ENCODE peak calls at places on chromosomes 11 and 22, in four cellular contexts. E, D, K and M are unnamed samples.

GRCh38 chr11:68816917-68817419 is 24.7 kb downstream of the CPT1A start:
- DNase-seq in K (no peak), E (no peak), D (no peak), M (no peak)

GRCh38 chr11:125082611-125083311 is 19.7 kb downstream of the SLC37A2 start:
- DNase-seq in K (peak), D (no peak), E (no peak), M (no peak)

GRCh38 chr11:120547871-120548681 is 36.5 kb downstream of the GRIK4 start:
- DNase-seq in E (no peak), K (peak), D (no peak), M (no peak)

GRCh38 chr11:4187055-4187988 is 92.7 kb downstream of the RRM1 start:
- DNase-seq in E (peak), K (peak), D (peak), M (peak)

GRCh38 chr11:67298786-67299185 is 4.5 kb upstream of the SSH3 start:
- DNase-seq in K (no peak), E (no peak), D (no peak), M (no peak)

GRCh38 chr11:133570376-133570775 is 38.1 kb upstream of the OPCML start:
- DNase-seq in D (no peak), E (no peak), K (no peak), M (no peak)

GRCh38 chr11:3855808-3856491 is 486 bp downstream of the STIM1 start:
- DNase-seq in E (peak), D (peak), K (no peak), M (peak)

GRCh38 chr22:42646569-42647525 is 2.3 kb downstream of the CYB5R3 start:
- DNase-seq in K (no peak), D (peak), E (no peak), M (no peak)

GRCh38 chr11:132623496-132623895 is 908.8 kb downstream of the OPCML start:
- DNase-seq in E (no peak), D (no peak), K (no peak), M (no peak)

GRCh38 chr11:57547854-57548377 is 10.5 kb downstream of the SMTNL1 start:
- DNase-seq in K (no peak), D (no peak), E (no peak), M (no peak)

GRCh38 chr11:93020248-93021088 is 51.0 kb downstream of the MTNR1B start:
- DNase-seq in D (no peak), K (no peak), E (no peak), M (no peak)

GRCh38 chr11:44600739-44601416 is 35.4 kb downstream of the CD82 start:
- DNase-seq in K (no peak), E (no peak), D (no peak), M (no peak)

GRCh38 chr22:38631724-38632123 is 24.5 kb downstream of the FAM227A start:
- DNase-seq in K (no peak), D (no peak), E (no peak), M (no peak)

GRCh38 chr22:24146791-24147353 is 34.4 kb upstream of the SUSD2 start:
- DNase-seq in E (peak), D (no peak), K (peak), M (peak)

GRCh38 chr11:45921561-45922424 is 663 bp upstream of the LARGE2 start:
- DNase-seq in K (peak), D (peak), E (peak), M (peak)

GRCh38 chr11:89327885-89328284 is 150.2 kb downstream of the TYR start:
- DNase-seq in E (no peak), K (no peak), D (no peak), M (no peak)

GRCh38 chr11:59755701-59756495 is 722 bp downstream of the STX3 start:
- DNase-seq in K (peak), D (peak), E (peak), M (peak)

GRCh38 chr22:22208657-22209056 is 35.9 kb upstream of the VPREB1 start:
- DNase-seq in K (no peak), E (no peak), D (no peak), M (no peak)

GRCh38 chr11:77109236-77110019 is 6.8 kb downstream of the OMP start:
- DNase-seq in E (no peak), D (no peak), K (no peak), M (no peak)

GRCh38 chr11:80083561-80083960 is 642.7 kb upstream of the TENM4 start:
- DNase-seq in E (no peak), K (no peak), D (no peak), M (no peak)

GRCh38 chr11:8577791-8578581 is 16.0 kb downstream of the STK33 start:
- DNase-seq in E (no peak), D (no peak), K (no peak), M (no peak)

GRCh38 chr11:16613401-16614381 is 124.8 kb upstream of the C11orf58 start:
- DNase-seq in E (peak), K (peak), D (peak), M (peak)

GRCh38 chr11:108117746-108118371 is 3.5 kb upstream of the ACAT1 start:
- DNase-seq in D (peak), E (no peak), K (peak), M (no peak)

GRCh38 chr11:32331098-32331497 is 104.2 kb downstream of the WT1 start:
- DNase-seq in K (no peak), D (no peak), E (no peak), M (no peak)

GRCh38 chr11:125807909-125808308 is 20.0 kb downstream of the PATE3 start:
- DNase-seq in K (no peak), D (no peak), E (no peak), M (no peak)

GRCh38 chr22:24437820-24438328 is 10.5 kb downstream of the ADORA2A start:
- DNase-seq in K (peak), E (no peak), D (no peak), M (no peak)

GRCh38 chr11:102234779-102235439 is 82.4 kb upstream of the BIRC3 start:
- DNase-seq in K (no peak), E (no peak), D (no peak), M (no peak)

GRCh38 chr11:99325807-99326206 is 305.1 kb downstream of the CNTN5 start:
- DNase-seq in K (no peak), E (no peak), D (no peak), M (no peak)

GRCh38 chr11:82315093-82315492 is 418.6 kb downstream of the FAM181B start:
- DNase-seq in K (peak), E (peak), D (peak), M (peak)

GRCh38 chr11:69744435-69744834 is 30.7 kb downstream of the FGF4 start:
- DNase-seq in D (no peak), K (no peak), E (no peak), M (no peak)

GRCh38 chr22:47647181-47647580 is 884.7 kb downstream of the TBC1D22A start:
- DNase-seq in K (no peak), D (no peak), E (no peak), M (no peak)

GRCh38 chr22:38865201-38866023 is 6.6 kb downstream of the CBX6 start:
- DNase-seq in D (no peak), K (no peak), E (no peak), M (no peak)

GRCh38 chr11:60625262-60625661 is 74.2 kb upstream of the MS4A8 start:
- DNase-seq in D (peak), E (no peak), K (peak), M (peak)

GRCh38 chr11:86954288-86955110 is 696 bp downstream of the FZD4 start:
- DNase-seq in E (no peak), K (peak), D (peak), M (peak)

GRCh38 chr11:63920870-63921417 is 4.0 kb upstream of the RCOR2 start:
- DNase-seq in K (no peak), E (peak), D (peak), M (peak)

GRCh38 chr22:22099833-22100812 is 117.5 kb upstream of the TOP3B start:
- DNase-seq in K (no peak), E (no peak), D (peak), M (peak)

GRCh38 chr11:70737816-70738630 is 339.7 kb downstream of the CTTN start:
- DNase-seq in K (no peak), E (no peak), D (no peak), M (no peak)

GRCh38 chr11:135036488-135037297 is 624.7 kb upstream of the B3GAT1 start:
- DNase-seq in K (no peak), E (peak), D (peak), M (no peak)

GRCh38 chr22:38505595-38506117 is 455 bp downstream of the DDX17 start:
- DNase-seq in D (peak), K (peak), E (no peak), M (peak)

GRCh38 chr22:36359172-36359973 is 28.4 kb downstream of the MYH9 start:
- DNase-seq in E (no peak), K (no peak), D (no peak), M (no peak)

GRCh38 chr22:36358533-36359171 is 29.1 kb downstream of the MYH9 start:
- DNase-seq in E (no peak), D (no peak), K (no peak), M (no peak)

GRCh38 chr22:36355362-36355761 is 32.4 kb downstream of the MYH9 start:
- DNase-seq in K (no peak), E (no peak), D (no peak), M (no peak)

GRCh38 chr22:36355894-36356293 is 31.9 kb downstream of the MYH9 start:
- DNase-seq in K (no peak), E (no peak), D (no peak), M (no peak)

DNA sequence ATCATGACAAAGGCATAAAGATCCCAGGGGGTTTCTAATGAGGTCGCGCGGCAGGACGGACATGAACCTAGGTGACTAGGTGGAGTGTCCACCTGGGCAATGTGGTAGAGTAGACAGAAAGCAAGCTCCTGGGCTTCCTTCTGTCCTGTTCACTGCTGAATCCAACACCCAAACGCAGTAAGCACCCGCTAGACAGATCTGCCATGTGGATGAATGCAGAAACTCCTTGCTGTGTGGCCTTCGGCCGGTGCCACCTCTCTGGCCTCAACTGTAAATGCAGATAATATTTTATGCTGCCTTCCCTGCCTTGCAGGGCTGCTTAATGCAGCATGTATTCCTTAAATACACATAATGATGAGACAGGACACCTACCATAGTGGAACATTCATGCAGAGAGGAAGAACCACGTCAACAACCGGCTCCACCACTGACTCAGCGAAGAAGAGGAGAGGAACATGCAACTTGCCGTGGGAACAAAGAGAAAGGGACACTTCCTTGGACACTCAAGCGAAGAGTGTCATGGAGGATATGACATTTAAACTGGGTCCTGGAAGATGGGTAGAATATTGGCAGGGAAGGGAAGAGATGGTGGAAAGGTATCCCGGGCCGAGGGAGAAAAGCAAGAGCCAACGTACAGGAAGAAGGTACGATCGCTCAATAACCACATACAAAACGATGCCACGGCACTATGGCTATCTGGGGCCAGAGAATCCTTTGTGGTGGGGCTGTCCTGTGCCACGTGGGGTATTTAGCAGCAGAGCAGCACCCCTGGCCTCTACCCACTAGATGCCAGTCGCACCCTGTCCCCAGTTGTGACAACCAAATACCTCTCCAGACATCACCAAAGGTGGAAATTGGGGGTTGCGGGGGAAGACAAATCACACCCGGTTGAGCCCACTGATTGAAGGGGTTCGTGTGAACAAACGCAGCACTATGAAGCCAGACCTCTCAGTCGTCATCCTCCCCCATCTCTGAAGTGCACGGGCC is 30.8 kb downstream of the MYH9 start:
- DNase-seq in D (no peak), K (no peak), E (no peak), M (no peak)
- TF ChIP-seq TEAD4 in D (no peak), K (no peak), E (no peak), M (no peak)

GRCh38 chr22:48677621-48678020 is 1150.1 kb downstream of the BRD1 start:
- DNase-seq in D (no peak), E (no peak), K (no peak), M (no peak)

GRCh38 chr22:48675141-48675827 is 1152.4 kb downstream of the BRD1 start:
- DNase-seq in D (no peak), E (no peak), K (no peak), M (no peak)

GRCh38 chr22:48675828-48676145 is 1151.9 kb downstream of the BRD1 start:
- DNase-seq in K (no peak), D (no peak), E (no peak), M (no peak)

GRCh38 chr22:48677168-48677520 is 1150.5 kb downstream of the BRD1 start:
- DNase-seq in E (no peak), K (no peak), D (no peak), M (no peak)

GRCh38 chr22:48676266-48677167 is 1151.2 kb downstream of the BRD1 start:
- DNase-seq in K (no peak), E (no peak), D (no peak), M (no peak)
- TF ChIP-seq TEAD4 in K (no peak), E (no peak), D (no peak), M (no peak)

GRCh38 chr11:118914178-118914918 is 11.4 kb downstream of the BCL9L start:
- DNase-seq in K (no peak), D (no peak), E (no peak), M (no peak)

GRCh38 chr11:118913411-118914125 is 12.2 kb downstream of the BCL9L start:
- DNase-seq in K (no peak), D (no peak), E (no peak), M (no peak)

GRCh38 chr11:118911880-118912741 is 13.6 kb downstream of the BCL9L start:
- DNase-seq in D (peak), K (no peak), E (peak), M (peak)

GRCh38 chr11:118911113-118911879 is 14.4 kb downstream of the BCL9L start:
- DNase-seq in K (no peak), E (no peak), D (peak), M (no peak)

DNA sequence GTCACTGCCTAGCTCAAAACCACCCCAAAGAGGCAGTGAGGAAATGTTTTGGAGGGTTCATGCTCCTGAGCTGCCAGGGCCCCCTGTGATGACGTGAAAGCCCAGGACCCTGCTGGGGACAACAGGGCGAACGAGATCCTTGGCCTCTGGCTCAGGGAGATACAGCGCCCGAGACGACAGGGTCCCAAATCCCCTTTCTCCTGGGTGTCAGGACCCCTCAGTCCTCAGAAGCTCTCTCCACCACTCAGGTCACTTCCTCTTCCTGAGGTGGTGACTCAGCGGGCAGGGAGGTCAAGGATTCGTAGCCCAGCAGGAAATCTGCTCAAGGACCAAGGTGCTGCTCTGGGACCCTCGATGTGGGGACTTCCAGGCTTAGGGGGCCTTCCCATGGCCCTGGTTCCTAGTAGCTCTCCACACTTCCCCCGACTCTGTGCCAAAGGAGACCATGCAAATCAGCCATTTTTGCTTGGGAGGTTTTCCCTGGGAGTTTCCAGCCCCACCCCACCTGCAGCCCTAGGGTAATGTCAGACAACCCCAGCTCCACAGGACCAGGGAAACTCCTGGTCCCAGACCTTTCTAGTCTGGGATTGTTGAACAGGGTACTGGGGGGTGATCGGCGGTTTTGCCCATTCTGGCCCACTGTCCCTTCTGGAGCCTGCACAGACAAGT is 12.8 kb downstream of the BCL9L start:
- DNase-seq in E (no peak), D (peak), K (no peak), M (no peak)
- TF ChIP-seq TEAD4 in E (no peak), D (no peak), K (no peak), M (no peak)

DNA sequence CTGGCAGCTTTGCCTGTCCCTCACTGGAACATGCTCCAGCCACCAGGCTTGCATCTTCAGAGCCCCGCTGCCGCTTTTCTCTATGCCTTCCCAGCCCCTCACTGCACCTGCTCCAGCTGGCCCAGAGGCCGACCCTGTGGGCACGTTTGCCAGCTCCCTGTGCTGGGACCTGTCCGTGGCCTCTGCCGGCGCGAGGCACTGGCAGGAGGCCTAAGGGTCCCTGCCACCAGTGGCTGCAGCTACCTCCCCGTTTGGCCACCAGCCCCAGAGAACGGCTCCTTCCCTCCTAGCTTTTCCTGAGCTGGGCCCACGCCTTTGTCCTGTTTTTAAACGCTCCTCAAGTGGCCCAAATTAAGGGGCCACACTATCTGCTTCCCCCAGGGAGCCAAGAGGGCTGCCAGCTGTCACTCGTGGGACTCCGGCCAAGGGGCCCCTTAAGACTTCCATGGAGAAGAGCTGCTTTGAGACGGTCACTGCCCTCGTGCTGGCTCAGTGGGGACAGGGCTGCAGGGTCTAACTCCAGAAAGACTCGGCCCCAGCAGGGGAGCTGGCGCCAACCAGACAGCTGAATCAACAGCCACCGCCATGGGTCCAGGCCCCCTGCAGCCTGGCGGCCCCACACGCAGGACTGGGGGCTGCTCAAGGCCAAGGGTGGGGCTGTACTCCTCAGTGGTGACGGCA is 24.6 kb upstream of the WNT7B start:
- DNase-seq in E (no peak), K (no peak), D (no peak), M (no peak)
- TF ChIP-seq TEAD4 in E (no peak), K (no peak), D (no peak), M (no peak)